ENCODE peak calls at places on chromosomes 7 and 10, in five cellular contexts. One of them, this sample, is unnamed.

GRCh38 chr10:71799112-71799511 is 25.8 kb upstream of the VSIR start:
- DNase-seq in SK-N-DZ: no peak
- DNase-seq in psoas muscle: peak; percentile 46
- DNase-seq in NCI-H1105: no peak
- DNase-seq in occipital lobe: no peak
- DNase-seq in this sample: peak; percentile 32

GRCh38 chr10:98817396-98817795 is 370.7 kb upstream of the HPS1 start:
- DNase-seq in NCI-H1105: no peak
- DNase-seq in psoas muscle: no peak
- DNase-seq in occipital lobe: no peak
- DNase-seq in SK-N-DZ: no peak
- DNase-seq in this sample: no peak

GRCh38 chr10:103547391-103547946 is 54.0 kb downstream of the NEURL1 start:
- DNase-seq in psoas muscle: peak; percentile 50
- DNase-seq in SK-N-DZ: no peak
- DNase-seq in occipital lobe: no peak
- DNase-seq in NCI-H1105: no peak
- DNase-seq in this sample: no peak

GRCh38 chr10:109726473-109726872 is 196.8 kb downstream of the XPNPEP1 start:
- DNase-seq in NCI-H1105: no peak
- DNase-seq in SK-N-DZ: peak; percentile 17
- DNase-seq in psoas muscle: no peak
- DNase-seq in occipital lobe: no peak
- DNase-seq in this sample: no peak

GRCh38 chr7:563629-564170 is 44.1 kb upstream of the PDGFA start:
- DNase-seq in NCI-H1105: no peak
- DNase-seq in occipital lobe: no peak
- DNase-seq in psoas muscle: no peak
- DNase-seq in SK-N-DZ: no peak
- DNase-seq in this sample: no peak

GRCh38 chr7:116169060-116169459 is 41.3 kb upstream of the TES start:
- DNase-seq in NCI-H1105: no peak
- DNase-seq in SK-N-DZ: no peak
- DNase-seq in occipital lobe: no peak
- DNase-seq in psoas muscle: no peak
- DNase-seq in this sample: no peak

GRCh38 chr7:101595766-101596537 is 33.1 kb downstream of the MYL10 start:
- DNase-seq in occipital lobe: no peak
- DNase-seq in SK-N-DZ: no peak
- DNase-seq in NCI-H1105: no peak
- DNase-seq in psoas muscle: no peak
- DNase-seq in this sample: no peak

GRCh38 chr7:22256702-22257101 is 100.3 kb downstream of the RAPGEF5 start:
- DNase-seq in NCI-H1105: no peak
- DNase-seq in occipital lobe: no peak
- DNase-seq in SK-N-DZ: no peak
- DNase-seq in psoas muscle: no peak
- DNase-seq in this sample: no peak

GRCh38 chr7:137591444-137591843 is 247.9 kb upstream of the PTN start:
- DNase-seq in SK-N-DZ: no peak
- DNase-seq in NCI-H1105: no peak
- DNase-seq in psoas muscle: no peak
- DNase-seq in occipital lobe: no peak
- DNase-seq in this sample: no peak

GRCh38 chr10:79245539-79246208 is 101.6 kb upstream of the PPIF start:
- DNase-seq in SK-N-DZ: no peak
- DNase-seq in occipital lobe: no peak
- DNase-seq in psoas muscle: no peak
- DNase-seq in NCI-H1105: no peak
- DNase-seq in this sample: no peak

GRCh38 chr7:69708857-69709256 is 110.6 kb downstream of the AUTS2 start:
- DNase-seq in occipital lobe: no peak
- DNase-seq in NCI-H1105: peak; percentile 31
- DNase-seq in psoas muscle: no peak
- DNase-seq in SK-N-DZ: no peak
- DNase-seq in this sample: no peak

This sample was measured in mucosa of descending colon.